ENCODE peak calls at places on chromosomes 7 and 10, in five cellular contexts. M is GM23338, Y is spleen, D is suprapubic skin, F is GM12892. N is an unnamed sample.

GRCh38 chr10:95788830-95789229 is 32.9 kb downstream of the ENTPD1 start:
- DNase-seq in D (no peak), Y (no peak), F (no peak), M (no peak), N (no peak)

GRCh38 chr10:75407716-75408511 is 6.3 kb upstream of the ZNF503 start:
- DNase-seq in M (peak), Y (no peak), F (no peak), D (no peak), N (no peak)

GRCh38 chr7:15508258-15508657 is 53.6 kb downstream of the AGMO start:
- DNase-seq in F (no peak), Y (no peak), D (no peak), M (no peak), N (no peak)

GRCh38 chr10:20257422-20257821 is 441.2 kb downstream of the PLXDC2 start:
- DNase-seq in D (no peak), F (no peak), Y (no peak), M (peak), N (no peak)

GRCh38 chr10:19719320-19719719 is 96.9 kb upstream of the PLXDC2 start:
- DNase-seq in F (no peak), Y (no peak), D (no peak), M (no peak), N (no peak)

GRCh38 chr10:73907841-73908517 is 3.0 kb upstream of the PLAU start:
- DNase-seq in Y (no peak), D (peak), F (no peak), M (no peak), N (no peak)

GRCh38 chr7:115216652-115217051 is 294.8 kb downstream of the MDFIC start:
- DNase-seq in F (no peak), D (no peak), M (no peak), Y (no peak), N (no peak)

GRCh38 chr10:27100800-27101347 is 580 bp upstream of the ANKRD26 start:
- DNase-seq in D (no peak), M (no peak), Y (no peak), F (peak), N (no peak)

GRCh38 chr7:98996162-98996552 is 117.8 kb downstream of the TRRAP start:
- DNase-seq in Y (no peak), F (no peak), D (peak), M (no peak), N (no peak)

GRCh38 chr10:132418520-132419416 is 21.8 kb downstream of the PWWP2B start:
- DNase-seq in Y (peak), F (no peak), M (peak), D (no peak), N (peak)

DNA sequence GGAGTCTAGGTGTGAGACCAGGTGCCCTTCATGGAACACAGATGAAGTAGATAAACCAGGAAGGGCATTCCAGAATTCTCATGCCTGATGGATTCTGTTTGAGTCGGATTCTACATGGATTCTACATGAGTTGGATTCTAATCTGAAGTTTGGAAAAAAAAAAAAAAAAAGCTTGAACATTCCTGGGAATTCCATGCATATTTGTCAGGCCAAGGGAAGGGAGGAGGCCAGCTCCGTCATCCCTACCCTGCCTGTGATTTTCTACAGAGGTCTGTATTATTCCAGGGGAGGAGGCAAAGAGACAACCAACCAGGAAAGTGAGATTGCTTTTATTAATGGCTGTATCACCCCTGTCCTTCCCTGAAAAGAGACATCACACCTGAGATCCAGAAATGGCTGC is 27.8 kb upstream of the EBLN1 start:
- DNase-seq in D (no peak), F (no peak), Y (no peak), M (peak), N (no peak)
- TF ChIP-seq POLR2AphosphoS5 in D (no peak), F (no peak), Y (no peak), M (no peak), N (no peak)

GRCh38 chr7:74656421-74656910 is 1.1 kb upstream of the GTF2I start:
- DNase-seq in M (peak), Y (peak), D (peak), F (peak), N (peak)
- TF ChIP-seq POLR2AphosphoS5 in M (no peak), Y (no peak), D (no peak), F (no peak), N (no peak)

DNA sequence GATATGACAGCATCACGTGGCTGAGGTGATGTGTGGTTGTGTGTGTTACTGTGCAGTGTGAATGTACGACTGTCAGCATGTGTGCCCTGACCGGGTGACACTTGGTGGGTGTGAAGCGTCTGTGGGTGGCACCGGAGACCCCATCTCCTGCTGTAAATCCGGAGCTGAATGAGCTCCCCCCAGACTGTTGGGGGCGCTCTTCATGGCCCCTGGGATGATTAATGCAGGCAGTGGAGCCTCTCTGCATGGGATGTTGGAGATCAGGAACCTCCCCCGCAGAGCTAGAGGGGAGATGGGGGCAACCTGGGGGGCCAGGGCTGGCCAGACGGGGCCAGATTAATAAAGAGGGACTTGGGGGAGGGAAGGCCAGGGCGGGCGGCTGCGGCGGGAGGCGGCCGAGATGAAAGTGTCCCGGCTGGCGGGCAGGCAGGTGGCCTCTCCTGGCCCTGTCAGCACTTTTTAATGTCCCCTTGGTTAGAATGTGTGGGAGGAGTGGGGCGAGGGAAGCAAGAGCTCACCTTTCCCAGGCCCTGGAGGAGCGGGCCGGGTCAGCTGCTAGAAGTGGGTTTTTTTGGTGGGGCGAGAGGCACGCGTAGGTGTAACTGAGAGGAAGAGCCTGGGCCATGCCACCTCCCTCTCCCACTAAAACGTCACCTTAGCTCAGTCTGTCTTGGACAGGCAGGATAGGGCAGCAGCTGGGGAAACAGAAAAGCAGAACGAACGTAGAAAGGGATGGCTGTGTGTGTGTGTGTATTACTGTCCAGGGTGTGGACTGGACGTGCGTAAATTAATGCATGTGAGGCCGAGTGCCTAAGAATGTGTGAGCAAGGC is 34.2 kb downstream of the HIF1AN start:
- DNase-seq in D (no peak), M (peak), F (no peak), Y (no peak), N (peak)
- TF ChIP-seq POLR2AphosphoS5 in D (no peak), M (peak), F (no peak), Y (no peak), N (no peak)

GRCh38 chr10:18137111-18137510 is 3.1 kb upstream of the CACNB2 start:
- DNase-seq in Y (no peak), D (no peak), F (no peak), M (no peak), N (no peak)

GRCh38 chr10:18136056-18136916 is 3.9 kb upstream of the CACNB2 start:
- DNase-seq in Y (no peak), D (no peak), F (no peak), M (peak), N (no peak)

GRCh38 chr10:18142151-18142550 is 1.9 kb downstream of the CACNB2 start:
- DNase-seq in M (no peak), Y (no peak), D (no peak), F (no peak), N (no peak)

GRCh38 chr10:18140957-18141888 is 999 bp downstream of the CACNB2 start:
- DNase-seq in Y (no peak), D (no peak), F (no peak), M (peak), N (peak)

DNA sequence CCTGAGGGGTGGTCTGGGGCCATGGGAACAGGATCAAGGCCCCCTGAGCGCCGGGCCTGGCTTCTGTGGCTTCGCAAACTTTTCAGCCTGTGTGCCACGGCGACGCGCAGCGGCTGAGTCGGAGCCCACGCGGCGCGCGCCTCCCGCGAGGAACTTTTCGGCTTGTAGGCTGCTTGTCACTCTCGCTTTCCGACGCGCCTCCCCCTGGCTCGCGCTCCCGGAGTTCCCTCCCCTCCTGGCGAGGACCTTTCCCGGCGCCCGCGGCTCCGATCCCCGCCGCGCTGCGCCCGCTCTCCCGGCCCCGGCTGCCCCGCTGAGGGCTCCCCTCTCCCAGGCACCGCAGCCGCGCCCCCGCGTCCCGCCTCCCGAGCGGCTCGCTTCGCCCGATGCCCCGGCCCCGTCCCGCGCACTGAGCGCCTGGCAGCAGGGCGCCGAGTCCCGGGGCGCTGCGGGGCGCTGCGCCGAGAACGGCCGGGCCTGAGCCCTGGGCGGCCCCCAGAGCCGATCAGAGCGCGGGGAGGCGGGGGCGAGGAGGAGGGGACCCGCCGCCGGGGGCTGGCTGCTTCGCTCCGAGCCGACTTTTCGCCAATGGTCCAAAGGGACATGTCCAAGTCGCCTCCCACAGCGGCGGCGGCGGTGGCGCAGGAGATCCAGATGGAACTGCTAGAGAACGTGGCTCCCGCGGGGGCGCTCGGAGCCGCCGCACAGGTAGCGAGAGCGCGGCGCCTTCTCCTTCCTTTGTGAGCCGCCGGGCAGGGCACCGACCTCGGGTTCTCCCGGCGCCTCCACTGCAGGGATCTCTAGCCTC is at the start of gene CACNB2:
- DNase-seq in D (peak), Y (no peak), F (no peak), M (peak), N (peak)
- TF ChIP-seq POLR2AphosphoS5 in D (no peak), Y (no peak), F (no peak), M (peak), N (no peak)

GRCh38 chr10:29838529-29838928 is 203.8 kb upstream of the SVIL start:
- DNase-seq in F (no peak), M (no peak), D (no peak), Y (no peak), N (no peak)
- TF ChIP-seq POLR2AphosphoS5 in F (no peak), M (no peak), D (no peak), Y (no peak), N (no peak)

GRCh38 chr7:24334627-24335026 is 50.6 kb downstream of the NPY start:
- DNase-seq in M (no peak), D (no peak), Y (no peak), F (no peak), N (peak)

GRCh38 chr7:24336461-24336860 is 52.5 kb downstream of the NPY start:
- DNase-seq in M (peak), Y (no peak), D (no peak), F (no peak), N (no peak)

GRCh38 chr7:24339575-24339974 is 55.6 kb downstream of the NPY start:
- DNase-seq in F (no peak), Y (no peak), M (no peak), D (no peak), N (no peak)

GRCh38 chr7:24334012-24334411 is 50.0 kb downstream of the NPY start:
- DNase-seq in Y (no peak), D (no peak), M (no peak), F (no peak), N (no peak)

GRCh38 chr7:24337180-24337579 is 53.2 kb downstream of the NPY start:
- DNase-seq in Y (no peak), M (peak), D (no peak), F (no peak), N (no peak)
- TF ChIP-seq POLR2AphosphoS5 in Y (no peak), M (no peak), D (no peak), F (no peak), N (no peak)

GRCh38 chr7:131557521-131558385 is 1.3 kb upstream of the PODXL start:
- DNase-seq in Y (no peak), D (no peak), F (no peak), M (peak), N (peak)
- TF ChIP-seq POLR2AphosphoS5 in Y (peak), D (no peak), F (no peak), M (peak), N (no peak)

GRCh38 chr10:3151889-3152565 is 20.6 kb downstream of the PITRM1 start:
- DNase-seq in Y (no peak), M (no peak), F (no peak), D (no peak), N (no peak)
- TF ChIP-seq POLR2AphosphoS5 in Y (no peak), M (no peak), F (no peak), D (no peak), N (no peak)

GRCh38 chr10:88234332-88234731 is 348.8 kb downstream of the RNLS start:
- DNase-seq in D (no peak), M (no peak), F (no peak), Y (no peak), N (no peak)

GRCh38 chr10:88233870-88234269 is 349.2 kb downstream of the RNLS start:
- DNase-seq in Y (no peak), F (no peak), M (no peak), D (no peak), N (no peak)

GRCh38 chr10:88238515-88238914 is 344.6 kb downstream of the RNLS start:
- DNase-seq in D (no peak), F (no peak), M (no peak), Y (no peak), N (no peak)

GRCh38 chr10:88239212-88239611 is 343.9 kb downstream of the RNLS start:
- DNase-seq in D (no peak), Y (no peak), F (no peak), M (no peak), N (no peak)

GRCh38 chr10:88236121-88236743 is 346.9 kb downstream of the RNLS start:
- DNase-seq in Y (no peak), F (no peak), D (no peak), M (no peak), N (no peak)
- TF ChIP-seq POLR2AphosphoS5 in Y (no peak), F (no peak), D (no peak), M (no peak), N (no peak)